ENCODE peak calls at places on chromosomes 4 and X, in ten cellular contexts. D, C, I, Z, A, E, K, N, U and P are unnamed samples.

GRCh38 chr4:28007693-28008092 is 1147.1 kb downstream of the STIM2 start:
- DNase-seq in N (no peak), U (no peak), K (no peak), D (no peak), I (no peak), C (no peak), Z (no peak), E (no peak), A (no peak), P (no peak)

GRCh38 chr4:48832571-48832970 is 1.7 kb downstream of the OCIAD1 start:
- DNase-seq in N (no peak), A (no peak), K (no peak), U (no peak), D (no peak), C (no peak), Z (no peak), I (no peak), E (no peak), P (no peak)

GRCh38 chrX:100687128-100687527 is 43.1 kb downstream of the SRPX2 start:
- DNase-seq in E (no peak), N (no peak), C (no peak), K (peak), Z (no peak), I (no peak), D (no peak), U (no peak), A (no peak), P (no peak)

GRCh38 chr4:26081795-26082498 is 167.9 kb downstream of the SMIM20 start:
- DNase-seq in E (peak), D (peak), U (no peak), A (peak), N (no peak), K (peak), I (no peak), Z (peak), C (peak), P (peak)

GRCh38 chrX:10393899-10394298 is 226.5 kb downstream of the MID1 start:
- DNase-seq in I (no peak), U (no peak), E (peak), N (no peak), D (no peak), C (no peak), Z (no peak), K (no peak), A (no peak), P (no peak)

GRCh38 chr4:621296-622070 is 3.9 kb upstream of the PDE6B start:
- DNase-seq in E (no peak), K (no peak), C (no peak), D (no peak), I (no peak), N (no peak), U (no peak), Z (no peak), A (no peak), P (no peak)

GRCh38 chr4:147492761-147493160 is 11.9 kb downstream of the EDNRA start:
- DNase-seq in N (no peak), E (peak), D (no peak), K (no peak), Z (peak), C (no peak), U (no peak), A (no peak), I (no peak), P (no peak)

GRCh38 chr4:22901631-22902030 is 208.9 kb downstream of the GBA3 start:
- DNase-seq in I (no peak), C (no peak), N (no peak), D (no peak), E (no peak), Z (no peak), K (no peak), U (no peak), A (no peak), P (no peak)

GRCh38 chr4:40540801-40541200 is 88.9 kb downstream of the RBM47 start:
- DNase-seq in N (no peak), K (no peak), E (peak), U (no peak), Z (peak), D (no peak), A (no peak), I (no peak), C (no peak), P (no peak)

GRCh38 chr4:173488074-173488473 is 42.0 kb downstream of the HAND2 start:
- DNase-seq in Z (no peak), I (no peak), C (no peak), A (no peak), N (no peak), D (no peak), U (no peak), K (no peak), E (no peak), P (no peak)

GRCh38 chrX:34053931-34054330 is 78.2 kb downstream of the FAM47A start:
- DNase-seq in E (no peak), N (no peak), K (no peak), C (no peak), Z (no peak), D (no peak), A (no peak), I (no peak), U (no peak), P (no peak)

GRCh38 chrX:39519566-39520301 is 578.0 kb downstream of the BCOR start:
- DNase-seq in E (no peak), A (no peak), U (no peak), C (peak), K (no peak), D (no peak), Z (no peak), N (no peak), I (no peak), P (no peak)

GRCh38 chrX:72621619-72622485 is 49.2 kb upstream of the HDAC8 start:
- DNase-seq in E (peak), D (no peak), C (no peak), U (no peak), A (no peak), K (no peak), Z (peak), I (no peak), N (no peak), P (no peak)

GRCh38 chr4:183266386-183266785 is 53.7 kb downstream of the CLDN22 start:
- DNase-seq in K (no peak), A (no peak), N (no peak), C (no peak), I (no peak), E (peak), U (no peak), D (no peak), Z (no peak), P (no peak)

GRCh38 chr4:119300388-119301131 is 21.4 kb downstream of the FABP2 start:
- DNase-seq in U (no peak), I (peak), C (no peak), A (no peak), Z (peak), N (peak), K (peak), E (peak), D (no peak), P (no peak)

GRCh38 chr4:7187691-7188090 is 4.6 kb upstream of the SORCS2 start:
- DNase-seq in D (no peak), A (no peak), E (no peak), I (no peak), C (no peak), U (no peak), Z (no peak), N (no peak), K (no peak), P (no peak)

GRCh38 chr4:69936566-69936965 is 5.7 kb downstream of the CSN1S1 start:
- DNase-seq in N (no peak), U (no peak), D (no peak), I (no peak), E (peak), C (no peak), K (no peak), A (no peak), Z (peak), P (no peak)

GRCh38 chr4:56386091-56386490 is 1.2 kb downstream of the AASDH start:
- DNase-seq in U (no peak), I (no peak), Z (no peak), E (no peak), N (no peak), C (no peak), A (no peak), K (no peak), D (no peak), P (no peak)

GRCh38 chrX:13373027-13373806 is 53.4 kb upstream of the ATXN3L start:
- DNase-seq in D (no peak), N (no peak), K (no peak), C (no peak), E (no peak), Z (no peak), A (no peak), I (no peak), U (no peak), P (no peak)

GRCh38 chr4:149409186-149410056 is 406.2 kb downstream of the IQCM start:
- DNase-seq in A (no peak), U (no peak), D (no peak), I (no peak), K (no peak), C (no peak), N (no peak), Z (peak), E (peak), P (no peak)

GRCh38 chr4:91243132-91243531 is 1060.6 kb upstream of the GRID2 start:
- DNase-seq in N (no peak), K (no peak), Z (peak), U (no peak), D (no peak), E (peak), A (peak), I (no peak), C (peak), P (no peak)

GRCh38 chr4:45033676-45034410 is 307.5 kb upstream of the GNPDA2 start:
- DNase-seq in K (no peak), E (no peak), N (no peak), Z (no peak), I (no peak), D (no peak), C (no peak), A (no peak), U (no peak), P (no peak)

GRCh38 chr4:54169176-54169575 is 59.9 kb upstream of the PDGFRA start:
- DNase-seq in U (no peak), I (no peak), N (no peak), C (no peak), K (no peak), E (peak), Z (no peak), D (no peak), A (no peak), P (no peak)

GRCh38 chr4:40613456-40613855 is 16.2 kb downstream of the RBM47 start:
- DNase-seq in I (no peak), C (no peak), D (no peak), E (no peak), Z (no peak), A (no peak), N (no peak), U (no peak), K (no peak), P (no peak)

GRCh38 chr4:82493721-82494425 is 63.5 kb downstream of the ENOPH1 start:
- DNase-seq in D (no peak), C (no peak), Z (no peak), I (no peak), K (no peak), A (no peak), N (no peak), U (no peak), E (no peak), P (peak)

GRCh38 chr4:169283114-169283509 is 12.4 kb upstream of the SH3RF1 start:
- DNase-seq in E (peak), A (no peak), N (no peak), Z (peak), D (no peak), U (no peak), I (no peak), K (no peak), C (no peak), P (no peak)

GRCh38 chrX:56233682-56234081 is 1.5 kb downstream of the KLF8 start:
- DNase-seq in N (no peak), D (no peak), A (no peak), U (no peak), Z (peak), I (no peak), E (peak), K (no peak), C (no peak), P (no peak)

GRCh38 chrX:32153586-32153985 is 1057.8 kb downstream of the DMD start:
- DNase-seq in D (no peak), E (no peak), N (no peak), U (no peak), C (no peak), K (no peak), Z (no peak), A (no peak), I (no peak), P (no peak)

GRCh38 chrX:39242187-39242586 is 440.9 kb downstream of the MID1IP1 start:
- DNase-seq in I (no peak), K (peak), Z (peak), C (peak), U (no peak), N (no peak), E (peak), D (no peak), A (no peak), P (peak)